ENCODE peak calls at places on chromosomes 1 and 21, in nine cellular contexts. R is IMR-90, E is suprapubic skin, S is vagina, B is HepG2, V is SK-N-SH, I is right lobe of liver, G is upper lobe of right lung, Y is GM23338. T is an unnamed sample. For H3K27me3, the result is how much of the 10 kb centered on the place peaks cover.

GRCh38 chr1:47870946-47871750 is 126.0 kb downstream of the TRABD2B start:
- DNase-seq in B (no peak), S (no peak), I (no peak), Y (no peak), R (no peak), V (no peak), G (no peak), E (no peak), T (no peak)

GRCh38 chr1:163440090-163440489 is 118.3 kb downstream of the NUF2 start:
- DNase-seq in G (no peak), I (no peak), S (no peak), R (no peak), B (no peak), Y (no peak), V (peak), E (no peak), T (no peak)

GRCh38 chr1:20376880-20377494 is 86.3 kb downstream of the VWA5B1 start:
- DNase-seq in G (no peak), B (peak), E (no peak), R (peak), I (no peak), S (no peak), V (peak), Y (peak), T (peak)

GRCh38 chr1:29256979-29257804 is 20.9 kb downstream of the PTPRU start:
- DNase-seq in E (no peak), I (no peak), Y (peak), S (no peak), B (no peak), R (no peak), G (peak), V (peak), T (peak)

GRCh38 chr1:157147906-157148717 is 9.9 kb upstream of the ETV3 start:
- DNase-seq in R (peak), S (no peak), I (no peak), B (no peak), E (no peak), Y (no peak), G (no peak), V (no peak), T (no peak)

GRCh38 chr1:236099622-236100021 is 34.7 kb upstream of the NID1 start:
- DNase-seq in E (no peak), B (no peak), S (no peak), I (no peak), R (peak), G (no peak), Y (no peak), V (peak), T (no peak)

GRCh38 chr1:209937996-209938959 is at the start of gene SYT14:
- DNase-seq in G (no peak), I (no peak), Y (peak), S (no peak), E (no peak), B (no peak), V (peak), R (peak), T (peak)

GRCh38 chr1:29569971-29570634 is 333.8 kb downstream of the PTPRU start:
- DNase-seq in V (no peak), I (no peak), E (no peak), S (no peak), R (peak), G (no peak), Y (no peak), B (peak), T (no peak)

GRCh38 chr1:30471307-30471706 is 252.1 kb downstream of the MATN1 start:
- DNase-seq in E (no peak), S (no peak), G (no peak), R (no peak), I (no peak), B (no peak), Y (no peak), V (no peak), T (no peak)

GRCh38 chr1:77446841-77447555 is 165.2 kb downstream of the AK5 start:
- DNase-seq in V (no peak), Y (no peak), I (no peak), E (no peak), R (peak), G (no peak), B (no peak), S (no peak), T (no peak)

GRCh38 chr21:26874347-26874746 is 29.1 kb upstream of the ADAMTS1 start:
- DNase-seq in Y (no peak), E (no peak), V (no peak), B (no peak), R (no peak), S (no peak), I (no peak), G (no peak), T (no peak)

DNA sequence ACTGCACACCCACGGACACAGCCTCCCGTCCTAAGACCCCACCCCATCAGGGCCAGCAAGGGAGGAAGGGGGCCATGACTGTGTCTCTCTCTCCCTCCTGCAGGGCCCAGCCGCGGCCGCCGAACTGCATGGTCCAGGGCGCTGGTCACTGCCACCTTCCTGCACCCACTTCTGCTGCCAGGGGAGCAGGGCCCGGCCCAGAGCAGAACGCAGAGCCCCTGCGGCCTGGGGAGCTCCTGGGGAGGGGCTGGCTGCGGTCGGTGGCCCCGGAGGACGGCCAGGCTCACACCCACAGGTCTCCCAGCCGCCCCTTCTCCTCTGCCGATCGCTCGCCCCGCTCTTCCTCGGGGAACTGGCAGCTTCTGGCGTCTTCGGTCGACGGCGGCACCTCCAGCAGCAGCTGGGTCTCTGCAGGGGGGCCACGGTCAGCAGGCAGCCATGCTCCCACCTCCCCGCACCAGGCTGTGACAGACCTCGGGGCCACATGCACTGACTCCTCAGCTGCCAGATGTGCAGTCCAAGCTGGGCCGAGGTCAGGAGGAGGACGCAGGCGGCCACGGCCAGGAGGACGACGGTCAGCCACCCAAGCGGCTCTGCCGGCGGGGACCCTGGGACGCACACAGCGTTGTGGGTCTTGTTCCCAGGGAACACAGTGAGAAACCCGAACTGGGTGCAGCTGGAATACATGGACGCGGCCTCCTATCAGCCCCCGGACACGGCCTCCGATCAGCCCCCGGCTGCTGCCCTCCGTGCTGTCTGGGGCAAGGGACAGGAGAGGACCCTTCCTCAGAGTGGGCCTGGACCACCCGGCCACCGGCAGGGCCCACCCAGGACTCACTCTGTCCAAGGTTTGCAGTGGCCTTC is 2.6 kb downstream of the TNFRSF18 start:
- DNase-seq in Y (no peak), S (no peak), R (no peak), V (peak), G (no peak), E (no peak), B (no peak), I (no peak), T (peak)
- H3K27me3 ChIP-seq in Y (under half), S (under half), R (under half), V (under half), G (under half), E (under half), B (under half), I (under half), T (under half)

GRCh38 chr1:200443860-200444259 is 34.0 kb upstream of the ZNF281 start:
- DNase-seq in Y (no peak), G (no peak), S (no peak), R (no peak), I (no peak), B (no peak), V (no peak), E (no peak), T (no peak)

GRCh38 chr1:200442537-200443169 is 32.8 kb upstream of the ZNF281 start:
- DNase-seq in I (no peak), S (no peak), R (no peak), B (no peak), V (no peak), Y (no peak), G (no peak), E (no peak), T (no peak)

GRCh38 chr1:200445213-200445612 is 35.4 kb upstream of the ZNF281 start:
- DNase-seq in I (no peak), E (no peak), S (no peak), V (no peak), Y (no peak), R (peak), B (no peak), G (no peak), T (no peak)

GRCh38 chr1:200442023-200442422 is 32.2 kb upstream of the ZNF281 start:
- DNase-seq in S (no peak), B (no peak), G (no peak), R (no peak), E (no peak), V (no peak), Y (no peak), I (no peak), T (no peak)

GRCh38 chr1:200444478-200444877 is 34.6 kb upstream of the ZNF281 start:
- DNase-seq in Y (no peak), V (no peak), E (no peak), R (no peak), G (no peak), S (no peak), I (no peak), B (no peak), T (no peak)
- H3K27me3 ChIP-seq in Y (under half), V (under half), E (under half), R (under half), G (under half), S (under half), I (under half), B (under half), T (under half)

DNA sequence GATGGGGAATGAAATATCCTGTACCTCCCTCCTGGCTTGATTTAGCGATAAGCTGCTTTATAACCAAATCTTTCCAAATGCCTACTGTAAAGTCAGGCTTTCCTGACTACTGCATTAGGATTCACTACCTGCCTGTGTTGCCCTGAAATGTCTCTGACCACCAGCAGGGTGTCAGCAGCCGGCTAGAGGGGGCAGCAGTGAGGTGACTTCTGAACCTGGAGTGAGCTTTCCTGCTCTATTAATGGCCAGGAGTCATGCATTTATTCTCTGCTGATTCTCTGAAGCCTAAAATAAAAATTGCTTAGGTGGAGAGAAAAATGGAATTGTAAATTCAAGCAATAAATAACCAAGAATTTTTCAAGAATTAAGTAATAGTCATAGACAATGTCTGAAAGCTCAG is 2.5 kb downstream of the BACE2 start:
- DNase-seq in V (peak), Y (peak), G (no peak), B (peak), S (no peak), R (peak), I (no peak), E (no peak), T (peak)
- H3K27me3 ChIP-seq in V (under half), Y (under half), G (under half), B (under half), S (under half), R (under half), I (under half), E (under half), T (under half)

DNA sequence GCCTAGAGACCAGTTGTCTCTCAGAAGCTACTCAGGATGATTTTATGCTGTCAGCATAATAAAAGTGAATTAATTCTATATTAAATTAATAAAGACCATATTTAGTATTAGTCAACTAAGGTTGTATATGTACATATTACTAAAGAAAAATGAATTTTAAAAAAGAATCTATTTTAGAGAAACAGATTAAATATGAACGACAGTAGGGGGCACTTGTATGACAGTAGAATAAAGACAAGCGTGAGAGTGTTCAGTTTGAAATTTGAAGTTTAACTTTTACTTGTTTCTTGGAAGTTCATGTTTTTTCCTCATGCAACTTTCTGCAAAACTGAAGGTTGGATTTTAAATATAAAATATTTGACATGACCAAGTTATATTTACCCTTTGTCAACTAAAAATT is 67.9 kb upstream of the MACF1 start:
- DNase-seq in E (no peak), B (no peak), G (no peak), I (no peak), R (no peak), S (no peak), V (no peak), Y (no peak), T (no peak)
- H3K27me3 ChIP-seq in E (under half), B (under half), G (under half), I (under half), R (under half), S (under half), V (under half), Y (under half), T (under half)

DNA sequence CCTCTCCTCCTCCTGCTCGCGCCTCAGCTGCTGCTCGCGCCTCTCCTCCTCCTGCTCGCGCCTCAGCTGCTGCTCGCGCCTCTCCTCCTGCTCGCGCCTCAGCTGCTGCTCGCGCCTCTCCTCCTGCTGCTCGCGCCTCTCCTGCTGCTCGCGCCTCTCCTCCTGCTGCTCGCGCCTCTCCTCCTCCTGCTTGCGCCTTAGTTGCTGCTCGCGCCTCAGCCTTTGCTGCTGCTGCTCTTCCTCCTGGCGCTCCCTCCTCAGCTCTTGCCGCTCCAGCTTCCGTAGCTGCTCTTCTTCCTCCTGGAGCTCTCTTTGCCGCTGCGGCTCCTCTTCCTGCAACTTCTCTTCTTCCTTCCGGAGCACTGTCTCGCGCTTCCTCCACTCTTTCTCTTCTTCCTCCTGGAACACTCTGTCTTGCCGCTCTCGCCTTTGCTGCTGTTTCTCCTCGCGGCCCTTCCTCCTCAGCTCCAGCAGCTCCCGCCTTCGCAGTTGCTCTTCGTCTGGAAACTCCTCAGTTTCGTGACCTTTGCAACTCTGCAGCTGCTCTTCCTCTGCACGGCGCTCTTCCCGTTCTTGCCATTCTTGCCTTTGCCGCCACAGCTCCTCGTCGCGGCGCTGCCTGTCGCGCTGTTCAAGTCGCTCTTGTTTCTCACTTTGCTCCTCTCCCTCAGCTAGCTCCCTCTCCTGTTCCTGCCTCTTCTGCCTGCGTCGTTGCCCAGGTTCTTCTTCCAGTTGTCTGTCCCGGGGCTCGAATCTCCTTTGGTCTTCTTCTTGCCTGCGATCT is 3.0 kb downstream of the TCHH start:
- DNase-seq in G (peak), B (no peak), I (no peak), S (no peak), Y (peak), V (no peak), E (no peak), R (peak), T (peak)
- H3K27me3 ChIP-seq in G (half or more), B (under half), I (under half), S (under half), Y (half or more), V (half or more), E (half or more), R (half or more), T (half or more)

GRCh38 chr1:110086959-110087358 is 16.5 kb upstream of the ALX3 start:
- DNase-seq in V (no peak), Y (no peak), S (no peak), R (no peak), G (no peak), I (no peak), B (no peak), E (no peak), T (no peak)

GRCh38 chr1:110087812-110088738 is 17.6 kb upstream of the ALX3 start:
- DNase-seq in R (peak), S (no peak), I (no peak), V (peak), B (peak), G (no peak), Y (peak), E (no peak), T (peak)

GRCh38 chr1:110091791-110092190 is 20.5 kb upstream of the UBL4B start:
- DNase-seq in I (no peak), V (no peak), R (peak), S (no peak), E (no peak), Y (no peak), B (no peak), G (no peak), T (no peak)

GRCh38 chr1:110089561-110090275 is 19.2 kb upstream of the ALX3 start:
- DNase-seq in E (no peak), B (no peak), V (no peak), S (no peak), I (no peak), Y (no peak), G (no peak), R (no peak), T (peak)

GRCh38 chr1:110088739-110089316 is 18.4 kb upstream of the ALX3 start:
- DNase-seq in I (no peak), G (no peak), S (no peak), V (no peak), R (no peak), B (no peak), Y (no peak), E (no peak), T (peak)
- H3K27me3 ChIP-seq in I (under half), G (under half), S (under half), V (under half), R (half or more), B (under half), Y (under half), E (under half), T (under half)

DNA sequence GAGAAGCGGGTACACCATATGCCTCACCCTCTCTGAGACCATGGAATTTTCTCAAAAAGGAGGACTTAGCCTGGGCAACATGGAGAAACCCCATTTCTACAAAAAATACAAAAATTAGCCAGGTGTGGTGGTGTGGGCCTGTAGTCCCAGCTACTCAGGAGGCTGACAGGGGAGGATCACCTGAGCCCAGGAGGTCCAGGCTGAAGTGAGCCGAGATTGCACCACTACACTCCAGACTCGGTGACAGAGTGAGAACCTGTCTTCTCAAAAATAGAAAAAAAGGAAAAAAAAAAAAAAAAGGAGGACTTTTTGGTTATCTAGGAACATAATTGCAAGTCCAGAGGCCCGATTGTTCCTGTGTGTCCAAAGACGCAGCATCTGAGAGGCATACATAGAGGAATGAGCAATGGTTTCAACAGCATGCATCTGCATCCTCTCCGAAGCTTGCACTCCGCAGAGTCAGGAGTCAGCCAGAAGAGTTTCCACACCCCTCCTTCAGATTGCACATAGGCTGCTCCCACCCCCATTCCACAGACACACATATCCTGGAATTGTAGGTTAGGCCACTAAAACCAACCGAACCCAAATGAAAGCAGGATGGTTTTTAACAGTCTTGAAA is 2.5 kb upstream of the TBX15 start:
- DNase-seq in Y (no peak), B (no peak), I (no peak), S (no peak), E (no peak), R (no peak), G (no peak), V (no peak), T (peak)
- H3K27me3 ChIP-seq in Y (half or more), B (under half), I (under half), S (under half), E (half or more), R (half or more), G (half or more), V (half or more), T (half or more)

GRCh38 chr1:151814971-151815545 is 9.8 kb upstream of the LINGO4 start:
- DNase-seq in E (no peak), G (peak), R (no peak), B (no peak), S (no peak), I (no peak), V (no peak), Y (no peak), T (no peak)
- H3K27me3 ChIP-seq in E (under half), G (under half), R (half or more), B (under half), S (under half), I (under half), V (under half), Y (under half), T (under half)

GRCh38 chr21:44924611-44925010 is 3.9 kb upstream of the ITGB2 start:
- DNase-seq in B (no peak), G (no peak), S (no peak), V (no peak), I (no peak), E (no peak), Y (no peak), R (no peak), T (no peak)
- H3K27me3 ChIP-seq in B (under half), G (under half), S (under half), V (under half), I (under half), E (under half), Y (half or more), R (half or more), T (half or more)

GRCh38 chr1:175576870-175577269 is 166.5 kb downstream of the TNR start:
- DNase-seq in V (no peak), G (no peak), Y (peak), R (no peak), E (no peak), S (no peak), I (no peak), B (no peak), T (no peak)
- H3K27me3 ChIP-seq in V (under half), G (under half), Y (half or more), R (under half), E (under half), S (under half), I (under half), B (under half), T (half or more)

T was measured in H7.